ENCODE peak calls at places on chromosomes 6 and 20, in eight cellular contexts. I, A, M, R, Q, H, L and K are unnamed samples.

GRCh38 chr20:47351643-47352331 is 4.7 kb downstream of the ZMYND8 start:
- DNase-seq in I (no peak), A (no peak), M (no peak), R (no peak), Q (no peak), H (no peak), L (no peak), K (peak; percentile 48)

GRCh38 chr20:11178946-11179654 is 505.3 kb upstream of the JAG1 start:
- DNase-seq in I (no peak), A (peak; percentile 12), M (peak; percentile 74), R (peak; percentile 28), Q (no peak), H (peak; percentile 7), L (no peak), K (peak; percentile 98)

GRCh38 chr6:111748247-111748647 is 125.0 kb downstream of the FYN start:
- DNase-seq in I (no peak), A (no peak), M (no peak), R (no peak), Q (no peak), H (no peak), L (no peak), K (no peak)

GRCh38 chr6:132257561-132257960 is 143.7 kb downstream of the MOXD1 start:
- DNase-seq in I (no peak), A (no peak), M (peak; percentile 43), R (no peak), Q (no peak), H (no peak), L (no peak), K (peak; percentile 80)

GRCh38 chr6:47420394-47421371 is 56.9 kb upstream of the CD2AP start:
- DNase-seq in I (no peak), A (no peak), M (peak; percentile 5), R (no peak), Q (no peak), H (no peak), L (no peak), K (peak; percentile 19)

GRCh38 chr20:2752631-2753455 is 47.6 kb downstream of the CPXM1 start:
- DNase-seq in I (no peak), A (peak; percentile 77), M (peak; percentile 70), R (peak; percentile 81), Q (no peak), H (no peak), L (no peak), K (peak; percentile 43)

GRCh38 chr20:62413896-62414481 is 6.9 kb upstream of the CABLES2 start:
- DNase-seq in I (no peak), A (no peak), M (no peak), R (peak; percentile 47), Q (no peak), H (no peak), L (no peak), K (no peak)

GRCh38 chr6:157571995-157572394 is 191.0 kb downstream of the ZDHHC14 start:
- DNase-seq in I (no peak), A (no peak), M (no peak), R (no peak), Q (no peak), H (no peak), L (no peak), K (no peak)

GRCh38 chr20:58853976-58854637 is 1.6 kb downstream of the GNAS start:
- DNase-seq in I (no peak), A (no peak), M (no peak), R (no peak), Q (no peak), H (no peak), L (no peak), K (no peak)

GRCh38 chr6:42720739-42721138 is 1.7 kb downstream of the PRPH2 start:
- DNase-seq in I (no peak), A (no peak), M (peak; percentile 58), R (no peak), Q (no peak), H (no peak), L (no peak), K (peak; percentile 66)

GRCh38 chr20:63529180-63529860 is 7.9 kb downstream of the PTK6 start:
- DNase-seq in I (no peak), A (no peak), M (no peak), R (no peak), Q (no peak), H (no peak), L (no peak), K (no peak)

GRCh38 chr6:152267967-152268845 is 369.0 kb downstream of the SYNE1 start:
- DNase-seq in I (no peak), A (peak; percentile 52), M (peak; percentile 55), R (peak; percentile 3), Q (no peak), H (no peak), L (no peak), K (peak; percentile 36)

GRCh38 chr6:54020311-54020710 is 90.9 kb upstream of the MLIP start:
- DNase-seq in I (no peak), A (peak; percentile 37), M (no peak), R (no peak), Q (no peak), H (no peak), L (no peak), K (no peak)

GRCh38 chr6:34332255-34333198 is 59.9 kb downstream of the NUDT3 start:
- DNase-seq in I (no peak), A (no peak), M (no peak), R (no peak), Q (no peak), H (no peak), L (no peak), K (no peak)

GRCh38 chr6:91509711-91510110 is 922.8 kb upstream of the MAP3K7 start:
- DNase-seq in I (no peak), A (no peak), M (no peak), R (no peak), Q (no peak), H (no peak), L (no peak), K (no peak)

GRCh38 chr6:27066802-27067201 is 180.7 kb upstream of the PRSS16 start:
- DNase-seq in I (no peak), A (no peak), M (no peak), R (no peak), Q (no peak), H (no peak), L (no peak), K (no peak)

DNA sequence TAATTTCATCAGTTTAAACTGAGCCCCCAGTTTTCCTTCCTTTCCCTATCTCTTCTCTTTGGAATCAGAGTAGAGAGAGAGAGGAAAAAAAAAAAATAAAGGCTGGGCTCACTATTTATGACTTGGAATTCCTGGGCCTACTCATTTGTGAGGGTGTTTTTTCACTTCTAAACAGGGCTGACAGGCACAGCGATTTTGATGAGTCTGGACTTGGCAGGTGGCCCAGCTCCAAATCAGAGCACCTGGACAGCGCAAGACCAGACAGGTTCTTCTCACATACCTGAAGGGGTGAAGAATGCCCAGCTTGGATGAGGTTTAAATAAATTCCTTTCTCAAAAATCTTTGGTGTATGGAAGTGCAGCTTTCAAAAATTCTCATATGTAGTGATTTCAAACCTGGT is 122.2 kb downstream of the KIF13A start:
- DNase-seq in I (no peak), A (no peak), M (no peak), R (no peak), Q (peak; percentile 18), H (no peak), L (no peak), K (peak; percentile 99)
- H3K4me3 ChIP-seq in I (no peak overlapping the region), A (no peak overlapping the region), M (no peak overlapping the region), R (no peak overlapping the region), Q (no peak overlapping the region), H (no peak overlapping the region), L (no peak overlapping the region), K (no peak overlapping the region)

GRCh38 chr6:36769676-36770499 is 69.4 kb downstream of the CPNE5 start:
- DNase-seq in I (peak; percentile 35), A (no peak), M (peak; percentile 69), R (no peak), Q (no peak), H (no peak), L (no peak), K (peak; percentile 16)

GRCh38 chr6:36766649-36766945 is 69.0 kb downstream of the RAB44 start:
- DNase-seq in I (no peak), A (no peak), M (no peak), R (no peak), Q (no peak), H (no peak), L (no peak), K (no peak)

GRCh38 chr6:36765190-36765941 is 67.7 kb downstream of the RAB44 start:
- DNase-seq in I (no peak), A (no peak), M (no peak), R (no peak), Q (no peak), H (no peak), L (no peak), K (no peak)

GRCh38 chr6:36769161-36769675 is 70.0 kb downstream of the CPNE5 start:
- DNase-seq in I (no peak), A (peak; percentile 66), M (peak; percentile 55), R (no peak), Q (peak; percentile 30), H (no peak), L (peak; percentile 38), K (peak; percentile 67)

GRCh38 chr6:36765943-36766648 is 68.5 kb downstream of the RAB44 start:
- DNase-seq in I (peak; percentile 87), A (peak; percentile 82), M (peak; percentile 93), R (peak; percentile 71), Q (peak; percentile 77), H (peak; percentile 43), L (peak; percentile 85), K (peak; percentile 85)
- TF ChIP-seq CTCF in I (peak; percentile 97), A (peak; percentile 90), M (peak; percentile 96), R (peak; percentile 68), Q (peak; percentile 91), H (peak; percentile 98), L (peak; percentile 79), K (peak; percentile 96)

GRCh38 chr6:164507197-164507957 is 802.0 kb downstream of the C6orf118 start:
- DNase-seq in I (no peak), A (no peak), M (no peak), R (no peak), Q (no peak), H (no peak), L (no peak), K (no peak)
- H3K4me3 ChIP-seq in I (peak overlapping the region; percentile 1), A (no peak overlapping the region), M (no peak overlapping the region), R (no peak overlapping the region), Q (no peak overlapping the region), H (no peak overlapping the region), L (no peak overlapping the region), K (no peak overlapping the region)

GRCh38 chr20:50338479-50339195 is 148.0 kb downstream of the CEBPB start:
- DNase-seq in I (peak; percentile 42), A (no peak), M (peak; percentile 28), R (no peak), Q (no peak), H (no peak), L (peak; percentile 26), K (no peak)
- TF ChIP-seq CTCF in I (peak; percentile 5), A (no peak), M (no peak), R (no peak), Q (no peak), H (no peak), L (no peak), K (no peak)